ENCODE peak calls at places on chromosomes 12 and 14, in six cellular contexts. P is activated gamma-delta T cell treated with anti-CD3 and anti-CD28 coated beads, Interleukin-2, amount 50 U/mL, for 16 hours; I is GM20000; K is mesenchymal stem cell; M is RCC 7860; V is effector CD4-positive, alpha-beta T cell. X is an unnamed sample.
A peak's percentile ranks its signal among the peaks of the same experiment; 100 is the strongest.

GRCh38 chr14:25090716-25091454 is 40.9 kb upstream of the STXBP6 start:
- DNase-seq in P (no peak), V (no peak), K (peak; percentile 39), I (no peak), M (peak; percentile 56), X (no peak)

GRCh38 chr14:103527408-103528157 is 1.4 kb upstream of the TRMT61A start:
- DNase-seq in K (peak; percentile 57), M (peak; percentile 14), P (no peak), I (peak; percentile 88), V (no peak), X (no peak)

GRCh38 chr12:14964401-14964800 is 3.0 kb upstream of the ARHGDIB start:
- DNase-seq in K (no peak), P (no peak), V (no peak), M (no peak), I (no peak), X (no peak)

GRCh38 chr12:129788506-129788905 is 115.3 kb downstream of the TMEM132D start:
- DNase-seq in P (no peak), M (peak; percentile 61), V (no peak), I (no peak), K (no peak), X (no peak)

GRCh38 chr12:59736786-59737185 is 141.0 kb downstream of the SLC16A7 start:
- DNase-seq in P (no peak), K (peak; percentile 89), I (no peak), M (no peak), V (no peak), X (no peak)

GRCh38 chr14:100994082-100994481 is 90.6 kb upstream of the RTL1 start:
- DNase-seq in I (no peak), P (no peak), K (no peak), M (no peak), V (no peak), X (no peak)

GRCh38 chr12:90499793-90500192 is 455.2 kb downstream of the CCER1 start:
- DNase-seq in V (no peak), P (no peak), M (no peak), K (no peak), I (no peak), X (no peak)

GRCh38 chr14:69154779-69155178 is 1.9 kb upstream of the DCAF5 start:
- DNase-seq in V (no peak), I (no peak), K (peak; percentile 48), P (no peak), M (no peak), X (no peak)

GRCh38 chr12:60042835-60043234 is 447.0 kb downstream of the SLC16A7 start:
- DNase-seq in I (no peak), P (no peak), V (no peak), K (no peak), M (no peak), X (no peak)

GRCh38 chr12:48349471-48349870 is 1.2 kb downstream of the ZNF641 start:
- DNase-seq in I (no peak), K (peak; percentile 16), M (no peak), P (no peak), V (no peak), X (no peak)

GRCh38 chr12:111636209-111636928 is 37.3 kb upstream of the ATXN2 start:
- DNase-seq in P (no peak), V (no peak), M (no peak), K (no peak), I (no peak), X (no peak)

GRCh38 chr14:69263364-69263763 is 3.4 kb downstream of the GALNT16 start:
- DNase-seq in V (no peak), K (peak; percentile 87), M (no peak), I (no peak), P (no peak), X (no peak)

GRCh38 chr12:104526751-104527150 is 70.0 kb downstream of the CHST11 start:
- DNase-seq in V (no peak), I (no peak), M (no peak), P (no peak), K (no peak), X (no peak)

GRCh38 chr14:72559227-72559626 is 334.7 kb downstream of the DPF3 start:
- DNase-seq in M (peak; percentile 39), V (no peak), K (no peak), I (no peak), P (no peak), X (no peak)

GRCh38 chr14:68249534-68250517 is 430.2 kb downstream of the RAD51B start:
- DNase-seq in K (peak; percentile 66), M (no peak), P (no peak), I (no peak), V (no peak), X (no peak)

GRCh38 chr12:16258963-16259362 is 18.5 kb downstream of the SLC15A5 start:
- DNase-seq in M (no peak), I (no peak), P (no peak), K (no peak), V (no peak), X (no peak)

GRCh38 chr14:69460093-69460701 is 24.3 kb upstream of the PLEKHD1 start:
- DNase-seq in P (peak; percentile 11), V (peak; percentile 17), M (peak; percentile 67), I (peak; percentile 61), K (peak; percentile 92), X (peak; percentile 14)

GRCh38 chr12:38746744-38747143 is 158.6 kb downstream of the CPNE8 start:
- DNase-seq in I (no peak), V (no peak), K (no peak), P (no peak), M (no peak), X (no peak)

GRCh38 chr12:39646963-39647362 is 27.4 kb upstream of the ABCD2 start:
- DNase-seq in M (no peak), K (no peak), P (no peak), V (no peak), I (no peak), X (no peak)

GRCh38 chr14:54893151-54893760 is 9.4 kb downstream of the GCH1 start:
- DNase-seq in P (no peak), M (peak; percentile 41), V (peak; percentile 23), K (peak; percentile 84), I (peak; percentile 27), X (no peak)

GRCh38 chr12:12349711-12350665 is at the start of gene MANSC1:
- DNase-seq in I (peak; percentile 58), V (peak; percentile 14), P (peak; percentile 9), M (no peak), K (peak; percentile 43), X (no peak)

GRCh38 chr14:62943202-62943601 is 102.1 kb downstream of the KCNH5 start:
- DNase-seq in P (no peak), I (no peak), V (no peak), M (no peak), K (no peak), X (no peak)

GRCh38 chr14:61927521-61927920 is 165.3 kb downstream of the SNAPC1 start:
- DNase-seq in I (no peak), P (no peak), K (peak; percentile 42), V (no peak), M (peak; percentile 7), X (no peak)

GRCh38 chr14:29851397-29851796 is 76.2 kb downstream of the PRKD1 start:
- DNase-seq in V (no peak), P (no peak), M (no peak), K (peak; percentile 64), I (no peak), X (no peak)

GRCh38 chr12:57793920-57794319 is 11.3 kb downstream of the TSFM start:
- DNase-seq in V (no peak), M (peak; percentile 46), K (peak; percentile 93), P (no peak), I (no peak), X (no peak)

GRCh38 chr12:84135879-84136278 is 776.7 kb downstream of the SLC6A15 start:
- DNase-seq in P (no peak), V (no peak), M (no peak), I (no peak), K (no peak), X (no peak)

GRCh38 chr12:89709157-89709993 is 737 bp upstream of the ATP2B1 start:
- DNase-seq in K (peak; percentile 99), P (peak; percentile 98), M (peak; percentile 93), V (peak; percentile 100), I (peak; percentile 98), X (peak; percentile 95)

GRCh38 chr14:29370024-29370423 is 557.6 kb downstream of the PRKD1 start:
- DNase-seq in M (no peak), P (no peak), I (no peak), K (no peak), V (no peak), X (no peak)

GRCh38 chr12:124896461-124896860 is 18.0 kb downstream of the UBC start:
- DNase-seq in P (no peak), K (no peak), I (no peak), V (no peak), M (no peak), X (no peak)

GRCh38 chr12:123571343-123571813 is 13.0 kb upstream of the TMED2 start:
- DNase-seq in P (no peak), I (no peak), V (no peak), K (peak; percentile 89), M (no peak), X (no peak)

GRCh38 chr12:65649126-65649525 is 175.2 kb upstream of the HMGA2 start:
- DNase-seq in M (peak; percentile 91), P (no peak), K (peak; percentile 94), V (no peak), I (no peak), X (no peak)

GRCh38 chr12:52670961-52671360 is 9.2 kb downstream of the KRT1 start:
- DNase-seq in K (no peak), M (no peak), V (no peak), P (no peak), I (no peak), X (no peak)

GRCh38 chr12:67069451-67070306 is 199.5 kb upstream of the CAND1 start:
- DNase-seq in M (no peak), P (peak; percentile 2), V (no peak), K (peak; percentile 17), I (peak; percentile 57), X (no peak)

GRCh38 chr12:89920866-89921265 is 212.2 kb upstream of the ATP2B1 start:
- DNase-seq in V (no peak), M (no peak), P (no peak), I (no peak), K (no peak), X (no peak)

GRCh38 chr12:83172441-83172840 is 485.7 kb downstream of the TMTC2 start:
- DNase-seq in M (no peak), P (no peak), I (no peak), K (no peak), V (no peak), X (no peak)